ENCODE peak calls at places on chromosomes 3 and 15, in ten cellular contexts. One of them, this sample, is unnamed.

GRCh38 chr3:161273589-161274218 is 52.6 kb downstream of the NMD3 start:
- DNase-seq in stimulated activated CD8-positive, alpha-beta memory T cell treated with anti-CD3 and anti-CD28 coated beads, Interleukin-15, amount 100 ng/mL, for 4 hours: no peak
- DNase-seq in AML-193: peak
- DNase-seq in RWPE1: no peak
- DNase-seq in H54: no peak
- DNase-seq in iPS DF 6.9: no peak
- DNase-seq in NCI-H1092: no peak
- DNase-seq in SIG-M5: no peak
- DNase-seq in HCT116: peak
- DNase-seq in tibial artery: no peak
- DNase-seq in this sample: no peak

GRCh38 chr3:162525052-162525451 is 1028.4 kb downstream of the OTOL1 start:
- DNase-seq in stimulated activated CD8-positive, alpha-beta memory T cell treated with anti-CD3 and anti-CD28 coated beads, Interleukin-15, amount 100 ng/mL, for 4 hours: no peak
- DNase-seq in AML-193: no peak
- DNase-seq in RWPE1: peak
- DNase-seq in H54: no peak
- DNase-seq in iPS DF 6.9: no peak
- DNase-seq in NCI-H1092: no peak
- DNase-seq in SIG-M5: no peak
- DNase-seq in HCT116: no peak
- DNase-seq in tibial artery: no peak
- DNase-seq in this sample: no peak

GRCh38 chr3:51436998-51437639 is 46.0 kb downstream of the RBM15B start:
- DNase-seq in stimulated activated CD8-positive, alpha-beta memory T cell treated with anti-CD3 and anti-CD28 coated beads, Interleukin-15, amount 100 ng/mL, for 4 hours: no peak
- DNase-seq in AML-193: no peak
- DNase-seq in RWPE1: peak
- DNase-seq in H54: peak
- DNase-seq in iPS DF 6.9: no peak
- DNase-seq in NCI-H1092: no peak
- DNase-seq in SIG-M5: no peak
- DNase-seq in HCT116: no peak
- DNase-seq in tibial artery: no peak
- DNase-seq in this sample: peak

GRCh38 chr15:83053151-83053550 is 13.9 kb downstream of the BTBD1 start:
- DNase-seq in stimulated activated CD8-positive, alpha-beta memory T cell treated with anti-CD3 and anti-CD28 coated beads, Interleukin-15, amount 100 ng/mL, for 4 hours: no peak
- DNase-seq in AML-193: no peak
- DNase-seq in RWPE1: no peak
- DNase-seq in H54: peak
- DNase-seq in iPS DF 6.9: no peak
- DNase-seq in NCI-H1092: no peak
- DNase-seq in SIG-M5: no peak
- DNase-seq in HCT116: no peak
- DNase-seq in tibial artery: no peak
- DNase-seq in this sample: peak

GRCh38 chr3:117435481-117435880 is 725.9 kb downstream of the TUSC7 start:
- DNase-seq in stimulated activated CD8-positive, alpha-beta memory T cell treated with anti-CD3 and anti-CD28 coated beads, Interleukin-15, amount 100 ng/mL, for 4 hours: no peak
- DNase-seq in AML-193: no peak
- DNase-seq in RWPE1: no peak
- DNase-seq in H54: no peak
- DNase-seq in iPS DF 6.9: no peak
- DNase-seq in NCI-H1092: no peak
- DNase-seq in SIG-M5: no peak
- DNase-seq in HCT116: no peak
- DNase-seq in tibial artery: no peak
- DNase-seq in this sample: no peak

GRCh38 chr3:76021376-76021775 is 236.0 kb upstream of the ZNF717 start:
- DNase-seq in stimulated activated CD8-positive, alpha-beta memory T cell treated with anti-CD3 and anti-CD28 coated beads, Interleukin-15, amount 100 ng/mL, for 4 hours: no peak
- DNase-seq in AML-193: no peak
- DNase-seq in RWPE1: no peak
- DNase-seq in H54: no peak
- DNase-seq in iPS DF 6.9: no peak
- DNase-seq in NCI-H1092: no peak
- DNase-seq in SIG-M5: no peak
- DNase-seq in HCT116: no peak
- DNase-seq in tibial artery: no peak
- DNase-seq in this sample: no peak

GRCh38 chr3:47024932-47025331 is 45.5 kb downstream of the NBEAL2 start:
- DNase-seq in stimulated activated CD8-positive, alpha-beta memory T cell treated with anti-CD3 and anti-CD28 coated beads, Interleukin-15, amount 100 ng/mL, for 4 hours: no peak
- DNase-seq in AML-193: no peak
- DNase-seq in RWPE1: no peak
- DNase-seq in H54: no peak
- DNase-seq in iPS DF 6.9: no peak
- DNase-seq in NCI-H1092: no peak
- DNase-seq in SIG-M5: no peak
- DNase-seq in HCT116: no peak
- DNase-seq in tibial artery: no peak
- DNase-seq in this sample: no peak

GRCh38 chr3:71310595-71311319 is 272.8 kb downstream of the FOXP1 start:
- DNase-seq in stimulated activated CD8-positive, alpha-beta memory T cell treated with anti-CD3 and anti-CD28 coated beads, Interleukin-15, amount 100 ng/mL, for 4 hours: no peak
- DNase-seq in AML-193: no peak
- DNase-seq in RWPE1: no peak
- DNase-seq in H54: no peak
- DNase-seq in iPS DF 6.9: no peak
- DNase-seq in NCI-H1092: no peak
- DNase-seq in SIG-M5: no peak
- DNase-seq in HCT116: no peak
- DNase-seq in tibial artery: peak
- DNase-seq in this sample: no peak

GRCh38 chr3:197953325-197953724 is 3.3 kb downstream of the RPL35A start:
- DNase-seq in stimulated activated CD8-positive, alpha-beta memory T cell treated with anti-CD3 and anti-CD28 coated beads, Interleukin-15, amount 100 ng/mL, for 4 hours: no peak
- DNase-seq in AML-193: no peak
- DNase-seq in RWPE1: no peak
- DNase-seq in H54: no peak
- DNase-seq in iPS DF 6.9: no peak
- DNase-seq in NCI-H1092: no peak
- DNase-seq in SIG-M5: no peak
- DNase-seq in HCT116: no peak
- DNase-seq in tibial artery: no peak
- DNase-seq in this sample: no peak

GRCh38 chr3:16456784-16457415 is 56.6 kb downstream of the RFTN1 start:
- DNase-seq in stimulated activated CD8-positive, alpha-beta memory T cell treated with anti-CD3 and anti-CD28 coated beads, Interleukin-15, amount 100 ng/mL, for 4 hours: no peak
- DNase-seq in AML-193: no peak
- DNase-seq in RWPE1: no peak
- DNase-seq in H54: no peak
- DNase-seq in iPS DF 6.9: no peak
- DNase-seq in NCI-H1092: no peak
- DNase-seq in SIG-M5: no peak
- DNase-seq in HCT116: no peak
- DNase-seq in tibial artery: no peak
- DNase-seq in this sample: no peak

GRCh38 chr3:13712682-13713180 is 163.8 kb downstream of the FBLN2 start:
- DNase-seq in stimulated activated CD8-positive, alpha-beta memory T cell treated with anti-CD3 and anti-CD28 coated beads, Interleukin-15, amount 100 ng/mL, for 4 hours: no peak
- DNase-seq in AML-193: no peak
- DNase-seq in RWPE1: no peak
- DNase-seq in H54: no peak
- DNase-seq in iPS DF 6.9: no peak
- DNase-seq in NCI-H1092: no peak
- DNase-seq in SIG-M5: no peak
- DNase-seq in HCT116: no peak
- DNase-seq in tibial artery: no peak
- DNase-seq in this sample: no peak